ENCODE peak calls at places on chromosome 13, in ten cellular contexts. V, D, X, A, H, U, Q, E, T and B are unnamed samples.

GRCh38 chr13:20241593-20241992 is 9.5 kb upstream of the GJB6 start:
- DNase-seq in X (no peak), V (no peak), U (no peak), A (no peak), D (no peak), Q (no peak), T (no peak), H (no peak), E (no peak), B (no peak)

GRCh38 chr13:31670831-31671617 is 68.3 kb upstream of the RXFP2 start:
- DNase-seq in U (no peak), Q (no peak), E (no peak), V (no peak), D (no peak), H (no peak), X (no peak), A (no peak), T (no peak), B (no peak)

GRCh38 chr13:35724480-35724879 is 248.0 kb upstream of the MAB21L1 start:
- DNase-seq in H (no peak), T (no peak), D (no peak), E (no peak), X (no peak), A (no peak), Q (no peak), U (no peak), V (no peak), B (no peak)

GRCh38 chr13:35485451-35485850 is 9.0 kb upstream of the MAB21L1 start:
- DNase-seq in V (no peak), A (no peak), D (no peak), E (no peak), X (no peak), U (no peak), Q (no peak), T (no peak), H (no peak), B (no peak)

GRCh38 chr13:110712081-110712848 is 1.2 kb upstream of the ING1 start:
- DNase-seq in V (peak), Q (peak), D (peak), A (peak), X (peak), E (peak), U (peak), T (peak), H (peak), B (peak)

GRCh38 chr13:59641758-59642157 is 522.0 kb downstream of the DIAPH3 start:
- DNase-seq in H (no peak), T (no peak), V (no peak), Q (no peak), U (no peak), E (no peak), X (no peak), A (no peak), D (no peak), B (no peak)

GRCh38 chr13:20891768-20892167 is 10.8 kb downstream of the XPO4 start:
- DNase-seq in A (no peak), D (no peak), U (no peak), T (no peak), X (no peak), E (no peak), H (no peak), Q (no peak), V (no peak), B (no peak)

GRCh38 chr13:43132228-43132627 is 108.8 kb downstream of the DNAJC15 start:
- DNase-seq in U (no peak), H (peak), T (peak), Q (no peak), V (no peak), A (peak), E (no peak), X (no peak), D (no peak), B (no peak)

GRCh38 chr13:30932481-30933333 is at the start of gene TEX26:
- DNase-seq in Q (no peak), E (no peak), T (no peak), H (no peak), A (no peak), V (no peak), X (peak), D (no peak), U (no peak), B (no peak)

GRCh38 chr13:35046587-35046986 is 104.5 kb downstream of the NBEA start:
- DNase-seq in V (no peak), U (no peak), X (no peak), E (no peak), T (no peak), Q (no peak), H (no peak), A (no peak), D (no peak), B (no peak)

GRCh38 chr13:28492527-28493367 is 2.2 kb downstream of the FLT1 start:
- DNase-seq in D (no peak), T (no peak), X (no peak), U (no peak), Q (peak), V (no peak), E (no peak), A (no peak), H (no peak), B (no peak)

GRCh38 chr13:67736646-67737420 is 506.7 kb upstream of the PCDH9 start:
- DNase-seq in H (no peak), U (no peak), Q (no peak), E (no peak), X (no peak), V (no peak), D (no peak), T (no peak), A (no peak), B (no peak)

DNA sequence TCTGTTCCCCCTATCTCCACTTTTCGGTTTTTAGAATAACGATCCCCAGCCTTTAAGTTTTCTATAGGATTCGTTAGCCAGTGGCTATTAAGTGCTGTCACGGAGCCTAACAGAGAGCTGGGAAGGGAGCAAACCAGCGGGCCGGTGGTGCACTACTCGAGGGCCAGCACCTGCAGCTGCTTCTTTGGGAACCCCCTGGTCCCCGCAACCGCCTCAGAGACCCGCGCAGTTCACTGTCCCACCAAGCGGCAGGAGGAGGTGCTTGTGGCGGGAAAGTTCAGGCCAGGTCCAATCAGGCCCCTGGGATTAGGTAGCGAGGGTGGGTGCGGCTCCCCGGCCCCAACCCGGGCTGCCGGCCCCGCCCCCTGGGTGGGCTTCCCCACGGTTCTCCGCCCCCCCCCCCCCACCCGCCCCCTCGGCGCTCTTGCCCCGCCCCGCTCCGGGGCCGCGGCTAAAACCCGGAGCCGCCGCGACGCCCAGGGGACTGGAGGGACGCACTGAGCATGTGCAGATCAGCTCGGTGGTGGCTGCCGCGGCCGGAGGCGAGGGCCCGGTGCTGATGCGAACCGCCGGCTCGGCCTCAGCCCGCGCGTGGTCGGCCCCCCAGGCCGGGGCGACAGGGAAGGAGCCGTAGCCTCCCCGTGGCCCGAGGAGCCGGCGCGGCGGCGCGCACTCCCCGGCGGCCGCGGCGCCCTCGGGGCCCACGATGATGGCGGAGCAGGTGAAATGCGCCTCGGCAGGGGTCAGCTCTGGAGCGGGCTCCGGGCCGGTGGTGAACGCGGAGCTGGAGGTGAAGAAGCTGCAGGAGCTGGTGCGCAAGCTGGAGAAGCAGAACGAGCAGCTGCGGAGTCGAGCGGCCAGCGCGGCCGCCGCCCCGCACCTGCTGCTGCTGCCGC is at the start of gene SLAIN1:
- DNase-seq in H (peak), D (peak), V (peak), X (peak), T (peak), E (peak), A (peak), Q (no peak), U (peak), B (peak)
- TF ChIP-seq POLR2A in H (no peak), D (peak), V (no peak), X (no peak), T (no peak), E (no peak), A (no peak), Q (peak), U (no peak), B (peak)

DNA sequence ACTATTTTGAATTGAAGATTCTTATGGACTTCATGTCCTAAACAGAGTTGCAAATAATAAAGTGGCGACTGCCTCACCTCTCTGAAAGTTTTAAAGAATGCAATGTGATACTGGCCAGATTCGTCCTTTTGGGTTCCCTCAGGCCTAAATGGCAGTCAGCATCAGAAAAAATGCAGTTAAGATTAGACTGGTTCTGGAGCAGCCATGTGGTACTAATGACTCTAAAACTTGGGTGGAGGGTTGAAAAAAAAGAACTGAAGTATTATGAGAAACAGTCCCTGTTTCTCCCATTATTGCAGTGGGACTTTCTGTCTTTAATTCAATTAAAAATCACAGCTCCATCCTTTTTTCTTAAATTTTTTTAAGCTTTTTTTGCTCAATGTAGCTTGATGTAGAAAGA is 37.3 kb downstream of the WDFY2 start:
- DNase-seq in Q (no peak), A (no peak), D (no peak), H (no peak), V (no peak), X (no peak), E (no peak), U (no peak), T (no peak), B (no peak)
- TF ChIP-seq POLR2A in Q (no peak), A (no peak), D (no peak), H (no peak), V (no peak), X (no peak), E (no peak), U (no peak), T (no peak), B (no peak)

GRCh38 chr13:113742445-113743120 is 16.4 kb upstream of the TMEM255B start:
- DNase-seq in E (no peak), H (no peak), Q (no peak), T (no peak), V (no peak), D (no peak), X (peak), U (no peak), A (no peak), B (no peak)
- TF ChIP-seq POLR2A in E (no peak), H (no peak), Q (no peak), T (no peak), V (no peak), D (no peak), X (no peak), U (no peak), A (no peak), B (no peak)

GRCh38 chr13:75762967-75763366 is 126.8 kb downstream of the LMO7 start:
- DNase-seq in A (no peak), D (no peak), V (no peak), U (no peak), Q (peak), E (no peak), T (no peak), H (no peak), X (no peak), B (no peak)

GRCh38 chr13:75759531-75759930 is 123.4 kb downstream of the LMO7 start:
- DNase-seq in E (no peak), Q (no peak), X (no peak), T (no peak), V (no peak), A (no peak), U (no peak), H (no peak), D (no peak), B (no peak)

GRCh38 chr13:75762066-75762937 is 126.2 kb downstream of the LMO7 start:
- DNase-seq in D (no peak), A (peak), E (no peak), H (no peak), U (no peak), V (no peak), Q (peak), X (no peak), T (peak), B (no peak)

GRCh38 chr13:75761373-75761772 is 125.2 kb downstream of the LMO7 start:
- DNase-seq in X (no peak), V (no peak), H (no peak), E (no peak), D (no peak), Q (peak), T (no peak), A (no peak), U (no peak), B (no peak)

DNA sequence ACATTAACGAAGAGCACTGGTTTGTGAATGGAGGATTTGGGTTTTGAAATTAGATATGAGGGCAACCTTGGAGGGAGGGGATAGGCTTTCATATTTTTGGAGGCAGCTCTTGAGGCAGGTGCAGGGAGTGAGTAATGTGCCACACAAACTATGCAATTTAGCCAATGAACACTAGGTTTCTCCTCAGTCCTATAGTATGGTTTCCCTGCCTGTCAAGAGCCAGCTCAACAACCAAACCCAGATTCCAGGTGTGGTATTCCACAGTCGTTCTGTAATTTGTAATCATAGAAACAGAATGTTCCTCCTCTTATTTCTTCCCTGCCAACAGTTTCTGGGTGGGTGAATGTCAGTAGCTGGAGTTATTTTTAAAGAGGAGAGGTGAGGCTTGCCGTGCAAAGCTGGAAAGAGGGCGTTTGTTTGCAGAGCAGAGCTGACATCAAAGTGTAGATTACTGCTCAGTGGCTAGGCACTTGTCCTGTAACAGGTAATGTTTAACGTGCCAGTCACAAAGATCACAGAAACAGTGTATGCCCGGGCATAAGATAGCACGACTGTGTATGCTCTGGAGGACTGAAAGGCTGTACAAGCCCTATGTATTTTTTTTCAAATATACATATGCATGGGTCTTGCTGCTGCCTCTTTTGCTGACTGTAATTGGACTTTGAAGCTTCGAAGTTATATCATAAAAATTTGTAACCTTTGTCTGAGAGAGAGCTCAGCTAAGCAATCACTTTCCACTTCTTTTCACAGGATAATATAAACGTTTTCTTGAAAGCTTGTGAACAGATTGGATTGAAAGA is 124.3 kb downstream of the LMO7 start:
- DNase-seq in T (peak), A (peak), V (no peak), X (no peak), D (peak), U (no peak), Q (no peak), H (peak), E (no peak), B (no peak)
- TF ChIP-seq POLR2A in T (peak), A (no peak), V (no peak), X (no peak), D (peak), U (peak), Q (no peak), H (peak), E (no peak), B (peak)

GRCh38 chr13:41311607-41312500 is 787 bp downstream of the NAA16 start:
- DNase-seq in H (peak), D (peak), U (no peak), Q (no peak), A (peak), E (no peak), T (peak), X (peak), V (peak), B (peak)

GRCh38 chr13:41308241-41308640 is 2.8 kb upstream of the NAA16 start:
- DNase-seq in T (no peak), U (no peak), D (no peak), Q (no peak), H (no peak), V (no peak), E (no peak), X (no peak), A (no peak), B (no peak)

GRCh38 chr13:41313117-41313516 is 2.0 kb downstream of the NAA16 start:
- DNase-seq in V (no peak), X (no peak), U (no peak), D (no peak), E (no peak), H (no peak), A (no peak), Q (no peak), T (no peak), B (no peak)

GRCh38 chr13:41313659-41314197 is 2.7 kb downstream of the NAA16 start:
- DNase-seq in D (no peak), T (no peak), X (no peak), E (no peak), H (no peak), Q (no peak), A (no peak), U (no peak), V (no peak), B (no peak)

DNA sequence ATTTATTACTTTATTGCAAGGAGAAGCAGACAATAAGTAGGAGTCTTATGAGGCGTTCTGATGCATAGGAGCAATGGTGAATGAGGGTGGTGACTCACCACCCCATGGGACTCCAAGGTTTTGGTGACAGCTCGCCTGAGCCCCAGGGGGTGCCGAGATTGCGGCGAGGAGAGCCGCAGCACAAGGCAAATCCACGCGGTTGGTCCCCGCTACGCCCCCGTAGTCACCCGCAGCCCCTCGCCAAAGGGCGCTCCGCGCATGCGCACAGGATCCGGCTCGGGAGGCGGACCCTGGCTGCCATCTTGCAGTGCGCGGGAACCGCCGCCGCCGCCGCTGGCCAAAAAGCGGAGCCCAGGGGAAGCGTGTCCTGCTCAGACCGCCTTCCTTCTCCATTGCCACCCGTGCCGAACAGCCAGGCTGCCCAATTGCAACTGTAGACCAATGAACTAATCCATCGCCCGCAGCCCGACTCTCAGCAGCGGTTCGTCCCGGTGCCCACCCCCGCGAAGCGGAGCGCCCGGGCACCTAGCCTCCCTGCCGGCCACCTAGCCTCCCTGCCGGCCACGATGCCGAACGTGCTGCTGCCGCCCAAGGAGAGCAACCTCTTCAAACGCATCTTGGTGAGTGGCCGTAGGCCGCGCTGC is at the start of gene NAA16:
- DNase-seq in X (peak), D (peak), A (peak), E (peak), Q (peak), U (peak), T (peak), H (peak), V (peak), B (peak)
- TF ChIP-seq POLR2A in X (no peak), D (peak), A (no peak), E (peak), Q (peak), U (peak), T (peak), H (peak), V (peak), B (peak)

DNA sequence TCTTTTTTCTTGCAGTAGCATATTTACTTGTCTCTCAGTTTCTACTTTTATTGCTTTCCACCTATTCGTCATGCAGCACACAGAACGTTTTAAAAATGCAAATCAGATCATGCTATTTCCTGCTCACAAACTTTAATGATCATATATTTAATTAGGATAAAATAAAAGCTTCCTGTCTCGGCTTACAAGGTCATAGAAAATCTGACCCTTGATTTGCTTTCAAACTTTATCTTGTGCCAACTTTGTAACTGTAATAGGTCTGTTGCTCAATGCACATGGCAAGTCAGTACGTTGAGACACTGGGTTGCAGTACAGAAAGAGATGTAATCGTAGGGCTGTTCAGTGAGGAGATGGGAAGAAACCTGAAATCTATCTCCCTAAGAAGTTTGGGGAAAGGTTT is 95.6 kb upstream of the CSNK1A1L start:
- DNase-seq in A (no peak), T (no peak), U (no peak), E (no peak), H (no peak), Q (no peak), D (no peak), V (no peak), X (no peak), B (no peak)
- TF ChIP-seq POLR2A in A (no peak), T (no peak), U (no peak), E (no peak), H (no peak), Q (no peak), D (no peak), V (no peak), X (no peak), B (no peak)

GRCh38 chr13:45411631-45412030 is 6.5 kb downstream of the SLC25A30 start:
- DNase-seq in A (no peak), H (no peak), V (no peak), X (no peak), Q (no peak), U (no peak), E (no peak), T (no peak), D (no peak), B (no peak)
- TF ChIP-seq POLR2A in A (no peak), H (no peak), V (no peak), X (no peak), Q (no peak), U (no peak), E (no peak), T (no peak), D (no peak), B (no peak)